ENCODE peak calls at places on chromosomes 13 and 19, in six cellular contexts. L is left ventricle myocardium inferior, O is tibial artery, P is psoas muscle, F is neuronal stem cell, E is right lobe of liver. X is an unnamed sample.

GRCh38 chr19:10868872-10869547 is 2.3 kb upstream of the CARM1 start:
- DNase-seq in P (no peak), O (no peak), F (no peak), E (peak; percentile 31), L (no peak), X (no peak)

GRCh38 chr13:32823597-32823996 is 192.6 kb upstream of the KL start:
- DNase-seq in O (no peak), L (no peak), P (no peak), E (no peak), F (no peak), X (no peak)

GRCh38 chr13:103799028-103799427 is 732.8 kb upstream of the SLC10A2 start:
- DNase-seq in E (no peak), O (no peak), F (no peak), L (no peak), P (no peak), X (no peak)

GRCh38 chr13:93655132-93655531 is 428.5 kb downstream of the GPC6 start:
- DNase-seq in F (no peak), O (no peak), E (no peak), L (no peak), P (no peak), X (no peak)

GRCh38 chr13:45584816-45585215 is 30.7 kb downstream of the ERICH6B start:
- DNase-seq in E (no peak), F (no peak), P (no peak), L (no peak), O (no peak), X (no peak)

GRCh38 chr19:2475018-2475701 is 767 bp upstream of the GADD45B start:
- DNase-seq in L (peak; percentile 62), P (peak; percentile 73), O (peak; percentile 55), F (no peak), E (peak; percentile 67), X (no peak)

GRCh38 chr13:29746167-29746677 is 104.2 kb downstream of the UBL3 start:
- DNase-seq in E (no peak), O (no peak), F (no peak), P (no peak), L (no peak), X (no peak)

GRCh38 chr19:34651747-34652146 is 25.2 kb downstream of the SCGB2B2 start:
- DNase-seq in L (no peak), E (no peak), F (no peak), P (no peak), O (no peak), X (no peak)

DNA sequence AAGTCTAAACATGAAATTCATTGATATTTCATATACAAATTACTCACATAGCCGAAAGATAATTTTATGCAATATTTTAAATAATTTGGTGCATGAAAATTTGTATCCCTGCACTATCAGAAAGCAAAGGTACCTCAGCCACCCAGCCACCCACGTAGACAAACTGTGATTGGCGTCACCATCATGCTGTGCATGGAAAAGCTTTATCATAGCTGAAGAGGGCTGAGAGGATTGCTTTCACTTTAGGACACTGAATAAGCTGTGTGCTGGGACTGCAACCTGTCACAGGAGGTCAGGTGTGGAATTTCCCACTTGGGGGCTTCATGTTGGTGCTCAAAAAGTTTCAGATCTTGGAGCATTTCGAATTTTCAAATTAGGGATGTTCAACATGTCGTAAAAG is 96.3 kb downstream of the MYCBP2 start:
- DNase-seq in F (no peak), O (no peak), E (no peak), P (no peak), L (no peak), X (no peak)
- H3K36me3 ChIP-seq in F (no peaks in the 10 kb centered on the region), O (peaks cover 8% of the 10 kb centered on the region), E (no peaks in the 10 kb centered on the region), P (peaks cover 31% of the 10 kb centered on the region), L (peaks cover 13% of the 10 kb centered on the region), X (peaks cover 4% of the 10 kb centered on the region)

GRCh38 chr19:19679176-19680073 is 10.8 kb downstream of the ZNF101 start:
- DNase-seq in O (no peak), L (no peak), P (no peak), F (no peak), E (no peak), X (no peak)
- H3K36me3 ChIP-seq in O (peaks cover 60% of the 10 kb centered on the region), L (peaks cover 78% of the 10 kb centered on the region), P (peaks cover 40% of the 10 kb centered on the region), F (peaks cover 83% of the 10 kb centered on the region), E (peaks cover 8% of the 10 kb centered on the region), X (peaks cover 18% of the 10 kb centered on the region)

DNA sequence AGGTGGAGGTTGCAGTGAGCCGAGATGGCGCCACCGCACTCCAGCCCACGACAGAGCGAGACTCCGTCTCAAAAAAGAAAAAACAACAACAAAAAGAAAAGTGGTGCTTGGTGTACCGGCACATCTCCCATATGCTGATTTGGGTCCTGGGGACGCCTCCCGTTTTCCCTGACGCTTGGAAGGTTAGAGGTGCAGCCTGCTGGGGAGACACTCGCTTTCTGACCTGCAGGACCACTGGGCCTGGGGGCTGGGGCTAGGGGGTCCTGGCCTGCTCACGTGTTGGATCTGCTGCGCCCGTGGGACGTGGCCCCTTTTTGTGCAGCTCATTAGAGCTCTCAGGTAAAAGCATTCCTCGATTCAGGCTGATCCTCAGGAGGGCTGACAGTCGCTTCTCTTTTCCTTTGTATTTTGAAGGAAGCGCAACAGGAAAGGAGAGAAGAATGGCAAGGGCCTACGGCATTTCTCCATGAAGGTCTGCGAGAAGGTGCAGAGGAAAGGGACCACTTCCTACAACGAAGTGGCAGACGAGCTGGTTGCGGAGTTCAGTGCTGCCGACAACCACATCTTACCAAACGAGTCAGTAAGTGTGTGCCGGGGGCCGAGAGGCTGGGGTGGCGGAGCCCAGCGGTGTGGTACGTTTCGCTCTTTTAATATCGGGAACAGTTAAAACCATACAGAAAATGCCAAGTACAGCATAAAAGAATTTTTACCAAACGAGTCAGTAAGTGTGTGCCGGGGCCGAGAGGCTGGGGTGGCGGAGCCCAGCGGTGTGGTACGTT is 25.1 kb downstream of the ATP4B start:
- DNase-seq in O (no peak), E (peak; percentile 7), F (no peak), P (peak; percentile 19), L (peak; percentile 6), X (no peak)
- H3K36me3 ChIP-seq in O (peaks cover 73% of the 10 kb centered on the region), E (peaks cover 46% of the 10 kb centered on the region), F (peaks cover 100% of the 10 kb centered on the region), P (peaks cover 61% of the 10 kb centered on the region), L (peaks cover 79% of the 10 kb centered on the region), X (peaks cover 59% of the 10 kb centered on the region)

DNA sequence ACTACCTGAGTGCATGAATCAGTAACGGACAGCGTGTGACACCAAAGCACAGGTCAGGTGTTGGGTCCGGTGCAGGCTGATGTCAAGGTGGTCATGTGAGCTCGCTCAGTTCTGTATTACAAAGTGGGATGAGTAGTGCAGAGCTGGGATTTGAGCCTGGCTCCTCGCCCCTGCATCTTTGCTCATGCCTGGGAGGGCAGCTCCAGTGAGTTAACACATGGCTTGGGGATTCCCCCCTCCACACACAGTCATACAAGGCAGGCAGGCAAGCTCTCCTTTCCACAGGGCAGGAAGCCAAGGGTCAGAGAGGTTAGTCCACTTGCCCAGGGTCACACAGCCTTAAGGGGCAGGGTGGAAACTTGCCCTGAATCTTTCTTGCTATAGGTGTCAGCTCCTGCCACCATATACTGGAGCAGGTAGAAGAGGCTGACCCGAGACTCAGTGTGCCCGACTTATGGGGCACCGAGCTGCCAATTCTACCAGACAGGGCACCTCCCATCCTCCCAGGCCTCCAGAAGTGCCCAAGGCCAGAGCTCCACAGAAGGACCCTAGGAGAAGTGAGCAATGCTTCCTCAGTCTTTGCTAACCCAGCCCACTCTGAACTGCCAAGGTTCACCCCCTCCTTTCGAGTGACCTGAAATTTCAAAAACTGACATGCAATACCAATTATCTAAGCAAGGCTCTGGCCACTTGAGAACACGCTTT is 35.4 kb downstream of the ZNF787 start:
- DNase-seq in F (no peak), O (no peak), P (no peak), E (peak; percentile 25), L (no peak), X (no peak)
- H3K36me3 ChIP-seq in F (peaks cover 37% of the 10 kb centered on the region), O (peaks cover 52% of the 10 kb centered on the region), P (peaks cover 6% of the 10 kb centered on the region), E (peaks cover 6% of the 10 kb centered on the region), L (peaks cover 16% of the 10 kb centered on the region), X (peaks cover 6% of the 10 kb centered on the region)

GRCh38 chr19:12705169-12705568 is 8.7 kb upstream of the FBXW9 start:
- DNase-seq in O (no peak), F (no peak), E (no peak), L (no peak), P (no peak), X (no peak)

GRCh38 chr19:12703056-12703455 is 6.6 kb upstream of the FBXW9 start:
- DNase-seq in O (no peak), P (no peak), E (no peak), F (peak; percentile 85), L (no peak), X (no peak)

GRCh38 chr19:12705654-12706331 is 9.4 kb upstream of the FBXW9 start:
- DNase-seq in L (no peak), O (no peak), F (no peak), P (no peak), E (no peak), X (no peak)

GRCh38 chr19:12698138-12698537 is 1.7 kb upstream of the FBXW9 start:
- DNase-seq in L (no peak), P (no peak), E (no peak), O (no peak), F (no peak), X (no peak)

GRCh38 chr19:12701596-12702282 is 5.3 kb upstream of the FBXW9 start:
- DNase-seq in F (no peak), P (no peak), L (no peak), O (no peak), E (no peak), X (no peak)
- H3K36me3 ChIP-seq in F (peaks cover 86% of the 10 kb centered on the region), P (peaks cover 88% of the 10 kb centered on the region), L (peaks cover 80% of the 10 kb centered on the region), O (peaks cover 72% of the 10 kb centered on the region), E (peaks cover 58% of the 10 kb centered on the region), X (peaks cover 68% of the 10 kb centered on the region)

GRCh38 chr19:46213156-46213555 is 16.4 kb upstream of the IGFL1 start:
- DNase-seq in E (no peak), F (no peak), L (no peak), P (no peak), O (no peak), X (no peak)
- H3K36me3 ChIP-seq in E (no peaks in the 10 kb centered on the region), F (no peaks in the 10 kb centered on the region), L (no peaks in the 10 kb centered on the region), P (no peaks in the 10 kb centered on the region), O (no peaks in the 10 kb centered on the region), X (no peaks in the 10 kb centered on the region)

DNA sequence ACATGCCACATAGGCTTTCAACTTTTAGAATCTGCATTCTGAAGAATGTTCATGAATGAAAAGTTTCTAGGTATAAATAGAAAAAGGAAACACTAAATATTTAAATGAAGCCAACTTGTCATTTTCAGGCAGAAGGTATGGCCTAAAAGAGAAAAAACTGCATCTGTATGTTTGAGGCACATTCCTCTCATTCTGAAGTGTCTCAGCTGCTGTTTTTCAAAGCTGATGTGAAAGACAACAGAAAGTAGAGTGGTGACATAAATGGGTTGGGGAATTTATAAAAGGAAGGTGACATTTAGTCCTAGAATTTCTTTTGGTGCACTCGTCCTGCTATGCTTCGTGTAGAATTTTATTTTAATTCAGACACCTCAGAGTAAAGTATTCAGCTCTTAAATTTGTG is 539.6 kb upstream of the SLITRK5 start:
- DNase-seq in P (no peak), F (peak; percentile 8), O (no peak), L (no peak), E (no peak), X (no peak)
- H3K36me3 ChIP-seq in P (no peaks in the 10 kb centered on the region), F (no peaks in the 10 kb centered on the region), O (no peaks in the 10 kb centered on the region), L (no peaks in the 10 kb centered on the region), E (no peaks in the 10 kb centered on the region), X (no peaks in the 10 kb centered on the region)

GRCh38 chr19:32598022-32598421 is 17.0 kb downstream of the PDCD5 start:
- DNase-seq in O (no peak), P (peak; percentile 23), F (no peak), L (no peak), E (no peak), X (no peak)
- H3K36me3 ChIP-seq in O (peaks cover 98% of the 10 kb centered on the region), P (peaks cover 97% of the 10 kb centered on the region), F (peaks cover 79% of the 10 kb centered on the region), L (peaks cover 92% of the 10 kb centered on the region), E (peaks cover 39% of the 10 kb centered on the region), X (peaks cover 77% of the 10 kb centered on the region)

GRCh38 chr13:98460519-98460918 is 116.4 kb downstream of the STK24 start:
- DNase-seq in E (no peak), L (no peak), P (no peak), F (no peak), O (no peak), X (no peak)
- H3K36me3 ChIP-seq in E (peaks cover 57% of the 10 kb centered on the region), L (peaks cover 66% of the 10 kb centered on the region), P (peaks cover 84% of the 10 kb centered on the region), F (peaks cover 93% of the 10 kb centered on the region), O (peaks cover 84% of the 10 kb centered on the region), X (peaks cover 72% of the 10 kb centered on the region)

X was measured in right atrium auricular region.